ENCODE peak calls at places on chromosomes 11 and 22, in six cellular contexts. One of them, this sample, is unnamed.

GRCh38 chr11:57391546-57391945 is 1.1 kb upstream of the PRG2 start:
- DNase-seq in RWPE1: no peak
- DNase-seq in mesothelial cell of epicardium: no peak
- DNase-seq in T-helper 9 cell: no peak
- DNase-seq in stimulated activated CD8-positive, alpha-beta memory T cell treated with anti-CD3 and anti-CD28 coated beads, Interleukin-15, amount 100 ng/mL, for 1 hour: no peak
- DNase-seq in stimulated activated CD4-positive, alpha-beta T cell treated with anti-CD3 and anti-CD28 coated beads, Interleukin-1b, Interleukin-23, amount 100 ng/mL, for 4 hours: no peak
- DNase-seq in this sample: no peak

GRCh38 chr11:86990520-86990919 is 35.3 kb upstream of the FZD4 start:
- DNase-seq in mesothelial cell of epicardium: no peak
- DNase-seq in RWPE1: peak
- DNase-seq in stimulated activated CD4-positive, alpha-beta T cell treated with anti-CD3 and anti-CD28 coated beads, Interleukin-1b, Interleukin-23, amount 100 ng/mL, for 4 hours: no peak
- DNase-seq in T-helper 9 cell: no peak
- DNase-seq in stimulated activated CD8-positive, alpha-beta memory T cell treated with anti-CD3 and anti-CD28 coated beads, Interleukin-15, amount 100 ng/mL, for 1 hour: no peak
- DNase-seq in this sample: peak

GRCh38 chr11:43515090-43515489 is 156.4 kb downstream of the TTC17 start:
- DNase-seq in RWPE1: no peak
- DNase-seq in mesothelial cell of epicardium: no peak
- DNase-seq in T-helper 9 cell: no peak
- DNase-seq in stimulated activated CD4-positive, alpha-beta T cell treated with anti-CD3 and anti-CD28 coated beads, Interleukin-1b, Interleukin-23, amount 100 ng/mL, for 4 hours: no peak
- DNase-seq in stimulated activated CD8-positive, alpha-beta memory T cell treated with anti-CD3 and anti-CD28 coated beads, Interleukin-15, amount 100 ng/mL, for 1 hour: no peak
- DNase-seq in this sample: no peak

GRCh38 chr22:25080855-25081254 is 118.8 kb upstream of the CRYBB3 start:
- DNase-seq in stimulated activated CD4-positive, alpha-beta T cell treated with anti-CD3 and anti-CD28 coated beads, Interleukin-1b, Interleukin-23, amount 100 ng/mL, for 4 hours: no peak
- DNase-seq in RWPE1: no peak
- DNase-seq in T-helper 9 cell: no peak
- DNase-seq in stimulated activated CD8-positive, alpha-beta memory T cell treated with anti-CD3 and anti-CD28 coated beads, Interleukin-15, amount 100 ng/mL, for 1 hour: no peak
- DNase-seq in mesothelial cell of epicardium: no peak
- DNase-seq in this sample: no peak

GRCh38 chr11:88535266-88535665 is 197.7 kb upstream of the CTSC start:
- DNase-seq in stimulated activated CD4-positive, alpha-beta T cell treated with anti-CD3 and anti-CD28 coated beads, Interleukin-1b, Interleukin-23, amount 100 ng/mL, for 4 hours: no peak
- DNase-seq in RWPE1: no peak
- DNase-seq in stimulated activated CD8-positive, alpha-beta memory T cell treated with anti-CD3 and anti-CD28 coated beads, Interleukin-15, amount 100 ng/mL, for 1 hour: no peak
- DNase-seq in mesothelial cell of epicardium: no peak
- DNase-seq in T-helper 9 cell: no peak
- DNase-seq in this sample: no peak

GRCh38 chr11:1943977-1944376 is 3.2 kb upstream of the MRPL23 start:
- DNase-seq in stimulated activated CD8-positive, alpha-beta memory T cell treated with anti-CD3 and anti-CD28 coated beads, Interleukin-15, amount 100 ng/mL, for 1 hour: no peak
- DNase-seq in stimulated activated CD4-positive, alpha-beta T cell treated with anti-CD3 and anti-CD28 coated beads, Interleukin-1b, Interleukin-23, amount 100 ng/mL, for 4 hours: no peak
- DNase-seq in mesothelial cell of epicardium: peak
- DNase-seq in RWPE1: peak
- DNase-seq in T-helper 9 cell: no peak
- DNase-seq in this sample: peak

GRCh38 chr22:19892249-19892879 is 37.7 kb upstream of the GNB1L start:
- DNase-seq in mesothelial cell of epicardium: no peak
- DNase-seq in stimulated activated CD4-positive, alpha-beta T cell treated with anti-CD3 and anti-CD28 coated beads, Interleukin-1b, Interleukin-23, amount 100 ng/mL, for 4 hours: peak
- DNase-seq in RWPE1: peak
- DNase-seq in stimulated activated CD8-positive, alpha-beta memory T cell treated with anti-CD3 and anti-CD28 coated beads, Interleukin-15, amount 100 ng/mL, for 1 hour: no peak
- DNase-seq in T-helper 9 cell: peak
- DNase-seq in this sample: no peak

GRCh38 chr11:115920087-115920461 is 415.9 kb upstream of the CADM1 start:
- DNase-seq in stimulated activated CD4-positive, alpha-beta T cell treated with anti-CD3 and anti-CD28 coated beads, Interleukin-1b, Interleukin-23, amount 100 ng/mL, for 4 hours: no peak
- DNase-seq in stimulated activated CD8-positive, alpha-beta memory T cell treated with anti-CD3 and anti-CD28 coated beads, Interleukin-15, amount 100 ng/mL, for 1 hour: no peak
- DNase-seq in RWPE1: no peak
- DNase-seq in mesothelial cell of epicardium: no peak
- DNase-seq in T-helper 9 cell: no peak
- DNase-seq in this sample: peak

GRCh38 chr11:10438451-10438850 is 16.6 kb upstream of the AMPD3 start:
- DNase-seq in stimulated activated CD4-positive, alpha-beta T cell treated with anti-CD3 and anti-CD28 coated beads, Interleukin-1b, Interleukin-23, amount 100 ng/mL, for 4 hours: no peak
- DNase-seq in mesothelial cell of epicardium: no peak
- DNase-seq in stimulated activated CD8-positive, alpha-beta memory T cell treated with anti-CD3 and anti-CD28 coated beads, Interleukin-15, amount 100 ng/mL, for 1 hour: no peak
- DNase-seq in T-helper 9 cell: no peak
- DNase-seq in RWPE1: no peak
- DNase-seq in this sample: no peak

This sample was measured in H54.